ENCODE peak calls at places on chromosome 9, in seven cellular contexts. One of them, this sample, is unnamed. For H3K4me1, the result is how much of the 10 kb centered on the place peaks cover.

GRCh38 chr9:96219615-96220257 is 82.2 kb downstream of the HSD17B3 start:
- DNase-seq in IMR-90: no peak
- DNase-seq in fibroblast of lung: peak
- DNase-seq in CD4-positive, alpha-beta memory T cell: peak
- DNase-seq in heart left ventricle: peak
- DNase-seq in lung: no peak
- DNase-seq in HepG2: no peak
- DNase-seq in this sample: peak

GRCh38 chr9:119898316-119898715 is 529.1 kb upstream of the BRINP1 start:
- DNase-seq in IMR-90: no peak
- DNase-seq in HepG2: no peak
- DNase-seq in CD4-positive, alpha-beta memory T cell: no peak
- DNase-seq in lung: no peak
- DNase-seq in fibroblast of lung: no peak
- DNase-seq in heart left ventricle: no peak
- DNase-seq in this sample: no peak

GRCh38 chr9:122819326-122819725 is 9.1 kb downstream of the PDCL start:
- DNase-seq in HepG2: no peak
- DNase-seq in CD4-positive, alpha-beta memory T cell: no peak
- DNase-seq in heart left ventricle: no peak
- DNase-seq in IMR-90: peak
- DNase-seq in lung: no peak
- DNase-seq in fibroblast of lung: peak
- DNase-seq in this sample: no peak

GRCh38 chr9:32969270-32969669 is 32.2 kb downstream of the APTX start:
- DNase-seq in HepG2: no peak
- DNase-seq in heart left ventricle: no peak
- DNase-seq in fibroblast of lung: peak
- DNase-seq in IMR-90: peak
- DNase-seq in lung: no peak
- DNase-seq in CD4-positive, alpha-beta memory T cell: no peak
- DNase-seq in this sample: no peak

GRCh38 chr9:99505915-99506314 is 283.8 kb downstream of the SEC61B start:
- DNase-seq in IMR-90: no peak
- DNase-seq in lung: no peak
- DNase-seq in HepG2: no peak
- DNase-seq in CD4-positive, alpha-beta memory T cell: no peak
- DNase-seq in fibroblast of lung: peak
- DNase-seq in heart left ventricle: no peak
- DNase-seq in this sample: no peak

GRCh38 chr9:130137870-130138653 is 34.1 kb upstream of the NCS1 start:
- DNase-seq in HepG2: no peak
- DNase-seq in fibroblast of lung: peak
- DNase-seq in CD4-positive, alpha-beta memory T cell: no peak
- DNase-seq in heart left ventricle: peak
- DNase-seq in lung: peak
- DNase-seq in IMR-90: peak
- DNase-seq in this sample: peak

GRCh38 chr9:70614786-70615565 is 200.5 kb upstream of the KLF9 start:
- DNase-seq in fibroblast of lung: no peak
- DNase-seq in lung: no peak
- DNase-seq in heart left ventricle: peak
- DNase-seq in CD4-positive, alpha-beta memory T cell: no peak
- DNase-seq in IMR-90: no peak
- DNase-seq in HepG2: no peak
- DNase-seq in this sample: no peak

GRCh38 chr9:127608104-127608966 is 3.7 kb upstream of the STXBP1 start:
- DNase-seq in lung: peak
- DNase-seq in CD4-positive, alpha-beta memory T cell: peak
- DNase-seq in fibroblast of lung: peak
- DNase-seq in HepG2: peak
- DNase-seq in IMR-90: peak
- DNase-seq in heart left ventricle: peak
- DNase-seq in this sample: peak

GRCh38 chr9:133238272-133238850 is 29.3 kb upstream of the OBP2B start:
- DNase-seq in IMR-90: no peak
- DNase-seq in CD4-positive, alpha-beta memory T cell: no peak
- DNase-seq in fibroblast of lung: peak
- DNase-seq in lung: peak
- DNase-seq in HepG2: peak
- DNase-seq in heart left ventricle: peak
- DNase-seq in this sample: peak

GRCh38 chr9:94611638-94612068 is 18.0 kb upstream of the FBP2 start:
- DNase-seq in IMR-90: no peak
- DNase-seq in heart left ventricle: no peak
- DNase-seq in CD4-positive, alpha-beta memory T cell: peak
- DNase-seq in HepG2: no peak
- DNase-seq in fibroblast of lung: no peak
- DNase-seq in lung: no peak
- DNase-seq in this sample: no peak

GRCh38 chr9:73474625-73475024 is 323.0 kb downstream of the ANXA1 start:
- DNase-seq in heart left ventricle: no peak
- DNase-seq in fibroblast of lung: no peak
- DNase-seq in CD4-positive, alpha-beta memory T cell: no peak
- DNase-seq in IMR-90: no peak
- DNase-seq in lung: no peak
- DNase-seq in HepG2: no peak
- DNase-seq in this sample: no peak

GRCh38 chr9:82912639-82913038 is 150.3 kb downstream of the RASEF start:
- DNase-seq in heart left ventricle: no peak
- DNase-seq in HepG2: no peak
- DNase-seq in lung: no peak
- DNase-seq in IMR-90: no peak
- DNase-seq in CD4-positive, alpha-beta memory T cell: no peak
- DNase-seq in fibroblast of lung: no peak
- DNase-seq in this sample: no peak

GRCh38 chr9:132383462-132383883 is 23.2 kb downstream of the TTF1 start:
- DNase-seq in CD4-positive, alpha-beta memory T cell: no peak
- DNase-seq in lung: no peak
- DNase-seq in fibroblast of lung: no peak
- DNase-seq in heart left ventricle: no peak
- DNase-seq in HepG2: no peak
- DNase-seq in IMR-90: no peak
- DNase-seq in this sample: no peak

GRCh38 chr9:109013678-109014145 is 413 bp upstream of the CTNNAL1 start:
- DNase-seq in fibroblast of lung: peak
- DNase-seq in lung: no peak
- DNase-seq in HepG2: no peak
- DNase-seq in heart left ventricle: no peak
- DNase-seq in IMR-90: no peak
- DNase-seq in CD4-positive, alpha-beta memory T cell: no peak
- DNase-seq in this sample: no peak

GRCh38 chr9:138103111-138103823 is 225.7 kb downstream of the CACNA1B start:
- DNase-seq in IMR-90: no peak
- DNase-seq in HepG2: no peak
- DNase-seq in heart left ventricle: no peak
- DNase-seq in fibroblast of lung: no peak
- DNase-seq in lung: no peak
- DNase-seq in CD4-positive, alpha-beta memory T cell: no peak
- DNase-seq in this sample: no peak

GRCh38 chr9:114236391-114237138 is 81.2 kb downstream of the COL27A1 start:
- DNase-seq in IMR-90: no peak
- DNase-seq in lung: no peak
- DNase-seq in CD4-positive, alpha-beta memory T cell: no peak
- DNase-seq in heart left ventricle: no peak
- DNase-seq in HepG2: no peak
- DNase-seq in fibroblast of lung: no peak
- DNase-seq in this sample: no peak

GRCh38 chr9:97418894-97419293 is 7.0 kb downstream of the TDRD7 start:
- DNase-seq in HepG2: no peak
- DNase-seq in IMR-90: no peak
- DNase-seq in fibroblast of lung: no peak
- DNase-seq in lung: no peak
- DNase-seq in heart left ventricle: no peak
- DNase-seq in CD4-positive, alpha-beta memory T cell: no peak
- DNase-seq in this sample: no peak

DNA sequence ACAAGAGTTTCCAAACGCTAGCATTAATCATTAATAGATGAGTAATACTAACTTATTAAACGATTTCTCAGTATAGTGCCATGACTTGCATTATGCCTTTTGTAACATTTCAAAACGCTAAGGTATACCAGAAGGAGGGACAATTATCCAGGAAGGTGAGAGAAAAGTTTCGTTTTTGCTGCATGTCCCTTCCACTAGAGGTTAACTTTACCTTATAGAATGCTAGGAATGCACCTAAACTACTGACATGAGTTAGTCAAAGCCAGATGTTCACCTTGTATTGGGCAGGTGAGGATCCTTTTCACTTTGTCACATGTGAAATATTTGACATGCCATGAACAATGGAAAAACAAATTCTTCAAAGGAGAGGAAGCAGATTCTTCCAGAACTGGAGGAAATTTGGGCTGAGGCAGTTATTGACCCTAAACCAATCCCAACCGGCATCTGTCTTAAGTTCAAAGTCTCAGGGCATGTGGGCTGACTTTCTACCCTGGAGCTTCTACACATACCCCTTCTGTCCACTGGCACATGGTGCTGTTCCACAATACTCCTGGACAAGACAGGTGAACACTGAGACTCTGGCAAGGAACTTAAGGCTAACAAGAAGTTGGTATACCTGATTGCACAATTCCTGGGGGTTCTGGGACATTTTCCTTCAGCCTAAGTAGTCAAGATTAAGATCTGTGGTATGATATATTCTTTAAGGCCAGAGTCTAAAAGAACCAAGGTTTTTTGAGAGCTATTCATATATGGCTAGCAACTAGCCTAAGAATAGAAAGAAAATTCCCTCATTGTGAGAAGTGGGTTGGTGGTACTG is 2.5 kb downstream of the VLDLR start:
- DNase-seq in lung: no peak
- DNase-seq in fibroblast of lung: no peak
- DNase-seq in IMR-90: no peak
- DNase-seq in HepG2: no peak
- DNase-seq in heart left ventricle: no peak
- DNase-seq in CD4-positive, alpha-beta memory T cell: no peak
- DNase-seq in this sample: no peak
- H3K27ac ChIP-seq in lung: peak
- H3K27ac ChIP-seq in fibroblast of lung: no peak
- H3K27ac ChIP-seq in IMR-90: no peak
- H3K27ac ChIP-seq in HepG2: no peak
- H3K27ac ChIP-seq in heart left ventricle: peak
- H3K27ac ChIP-seq in CD4-positive, alpha-beta memory T cell: no peak
- H3K27ac ChIP-seq in this sample: peak

DNA sequence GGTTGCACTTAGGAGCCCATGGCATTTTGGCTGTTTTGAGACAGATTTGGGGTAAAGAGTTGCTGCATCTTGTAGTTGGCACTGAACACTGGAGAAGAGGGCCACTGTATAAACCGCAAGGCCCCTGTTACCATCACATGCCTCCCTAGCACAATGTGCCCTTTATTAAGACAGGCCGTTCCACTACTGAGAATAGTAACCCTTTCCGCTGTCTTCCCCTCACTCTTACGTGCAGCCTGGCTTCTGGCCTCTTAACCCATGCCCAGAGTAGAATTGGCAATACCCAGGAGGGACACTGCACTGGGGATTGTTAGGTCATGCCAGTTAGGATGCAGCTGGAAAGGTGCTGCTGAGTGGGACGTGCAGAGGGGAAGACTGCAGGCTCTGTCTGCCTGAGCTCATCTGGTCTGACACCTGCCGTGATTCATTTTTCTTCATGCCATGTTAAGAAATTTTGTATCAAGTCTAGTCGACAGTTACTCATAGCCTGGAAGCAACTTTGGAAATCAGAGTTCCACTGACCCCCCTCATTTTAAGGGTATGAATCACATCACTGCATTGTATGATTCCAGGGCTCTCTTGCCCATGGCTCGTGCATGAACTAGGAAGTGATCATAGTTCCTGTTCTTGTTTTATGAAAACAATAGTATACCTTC is 146.9 kb upstream of the DMRT1 start:
- DNase-seq in fibroblast of lung: peak
- DNase-seq in HepG2: no peak
- DNase-seq in heart left ventricle: no peak
- DNase-seq in IMR-90: peak
- DNase-seq in CD4-positive, alpha-beta memory T cell: no peak
- DNase-seq in lung: no peak
- DNase-seq in this sample: peak
- H3K4me1 ChIP-seq in fibroblast of lung: under half
- H3K4me1 ChIP-seq in HepG2: half or more
- H3K4me1 ChIP-seq in heart left ventricle: under half
- H3K4me1 ChIP-seq in IMR-90: under half
- H3K4me1 ChIP-seq in CD4-positive, alpha-beta memory T cell: under half
- H3K4me1 ChIP-seq in lung: under half
- H3K4me1 ChIP-seq in this sample: half or more

GRCh38 chr9:34503406-34503805 is 19.4 kb downstream of the ENHO start:
- DNase-seq in heart left ventricle: no peak
- DNase-seq in IMR-90: no peak
- DNase-seq in HepG2: no peak
- DNase-seq in fibroblast of lung: no peak
- DNase-seq in lung: no peak
- DNase-seq in CD4-positive, alpha-beta memory T cell: no peak
- DNase-seq in this sample: no peak
- H3K27ac ChIP-seq in heart left ventricle: no peak
- H3K27ac ChIP-seq in IMR-90: no peak
- H3K27ac ChIP-seq in HepG2: no peak
- H3K27ac ChIP-seq in fibroblast of lung: no peak
- H3K27ac ChIP-seq in lung: no peak
- H3K27ac ChIP-seq in CD4-positive, alpha-beta memory T cell: no peak
- H3K27ac ChIP-seq in this sample: no peak

DNA sequence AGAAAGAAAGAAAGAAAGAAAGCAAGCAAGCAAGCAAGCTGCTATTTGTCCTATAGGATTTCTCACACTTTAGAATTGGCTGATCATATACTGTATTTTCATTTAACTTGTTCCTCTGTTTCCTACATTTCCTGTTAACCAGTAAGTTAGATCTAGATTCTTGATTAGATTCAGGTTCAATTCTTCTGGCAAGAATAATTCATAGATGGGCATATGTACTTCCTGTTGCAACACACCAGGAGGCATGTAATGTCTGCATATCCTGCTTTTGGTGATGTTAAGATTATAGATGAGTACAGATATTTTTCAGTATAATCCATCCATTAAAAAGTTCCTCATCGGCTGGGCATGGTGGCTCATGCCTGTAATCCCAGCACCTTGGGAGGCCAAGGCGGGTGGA is 10.8 kb upstream of the KIF27 start:
- DNase-seq in IMR-90: no peak
- DNase-seq in lung: no peak
- DNase-seq in heart left ventricle: no peak
- DNase-seq in CD4-positive, alpha-beta memory T cell: no peak
- DNase-seq in HepG2: no peak
- DNase-seq in fibroblast of lung: no peak
- DNase-seq in this sample: no peak
- H3K4me1 ChIP-seq in IMR-90: under half
- H3K4me1 ChIP-seq in lung: under half
- H3K4me1 ChIP-seq in heart left ventricle: under half
- H3K4me1 ChIP-seq in CD4-positive, alpha-beta memory T cell: under half
- H3K4me1 ChIP-seq in HepG2: under half
- H3K4me1 ChIP-seq in fibroblast of lung: under half
- H3K4me1 ChIP-seq in this sample: under half

GRCh38 chr9:123929177-123929869 is 603 bp downstream of the DENND1A start:
- DNase-seq in lung: no peak
- DNase-seq in IMR-90: no peak
- DNase-seq in CD4-positive, alpha-beta memory T cell: peak
- DNase-seq in heart left ventricle: no peak
- DNase-seq in HepG2: peak
- DNase-seq in fibroblast of lung: no peak
- DNase-seq in this sample: peak
- H3K27ac ChIP-seq in lung: peak
- H3K27ac ChIP-seq in IMR-90: peak
- H3K27ac ChIP-seq in CD4-positive, alpha-beta memory T cell: peak
- H3K27ac ChIP-seq in heart left ventricle: peak
- H3K27ac ChIP-seq in HepG2: peak
- H3K27ac ChIP-seq in fibroblast of lung: peak
- H3K27ac ChIP-seq in this sample: peak